ENCODE peak calls at places on chromosomes 11 and 22, in four cellular contexts. S is right atrium auricular region, E is heart left ventricle, G is colonic mucosa. J is an unnamed sample.

GRCh38 chr11:42552786-42553185 is 759.0 kb upstream of the API5 start:
- DNase-seq in S (no peak), E (no peak), G (no peak), J (no peak)

GRCh38 chr22:12613199-12613598 is 2914.8 kb upstream of the OR11H1 start:
- DNase-seq in S (no peak), E (no peak), G (no peak), J (no peak)

GRCh38 chr22:48436201-48436931 is 1391.3 kb downstream of the BRD1 start:
- DNase-seq in S (no peak), E (peak; percentile 16), G (no peak), J (no peak)

GRCh38 chr11:86629070-86629706 is 43.2 kb downstream of the ME3 start:
- DNase-seq in S (peak; percentile 68), E (no peak), G (no peak), J (no peak)

GRCh38 chr22:44428941-44429615 is 69.0 kb downstream of the RTL6 start:
- DNase-seq in S (no peak), E (no peak), G (no peak), J (peak; percentile 27)

GRCh38 chr11:57240757-57241156 is 3.7 kb upstream of the APLNR start:
- DNase-seq in S (peak; percentile 57), E (no peak), G (no peak), J (no peak)

GRCh38 chr11:112655386-112655785 is 305.8 kb upstream of the NCAM1 start:
- DNase-seq in S (peak; percentile 80), E (peak; percentile 90), G (peak; percentile 49), J (peak; percentile 56)

GRCh38 chr22:39185601-39186012 is 33.1 kb upstream of the CBX7 start:
- DNase-seq in S (peak; percentile 93), E (peak; percentile 91), G (no peak), J (peak; percentile 67)

GRCh38 chr11:110907629-110908028 is 195.4 kb upstream of the ARHGAP20 start:
- DNase-seq in S (no peak), E (no peak), G (peak; percentile 65), J (no peak)

GRCh38 chr11:64718084-64718779 is 4.8 kb downstream of the NRXN2 start:
- DNase-seq in S (no peak), E (no peak), G (no peak), J (no peak)

GRCh38 chr22:20802922-20803553 is 29.1 kb downstream of the SERPIND1 start:
- DNase-seq in S (no peak), E (no peak), G (no peak), J (no peak)

GRCh38 chr22:21564411-21564810 is 3.1 kb upstream of the UBE2L3 start:
- DNase-seq in S (no peak), E (no peak), G (no peak), J (no peak)

GRCh38 chr11:61761440-61762163 is 9.2 kb downstream of the MYRF start:
- DNase-seq in S (no peak), E (no peak), G (no peak), J (no peak)

GRCh38 chr11:134761926-134762247 is 349.8 kb upstream of the B3GAT1 start:
- DNase-seq in S (peak; percentile 38), E (no peak), G (no peak), J (no peak)

GRCh38 chr22:49780281-49780991 is 47.2 kb downstream of the BRD1 start:
- DNase-seq in S (no peak), E (peak; percentile 31), G (no peak), J (peak; percentile 55)

DNA sequence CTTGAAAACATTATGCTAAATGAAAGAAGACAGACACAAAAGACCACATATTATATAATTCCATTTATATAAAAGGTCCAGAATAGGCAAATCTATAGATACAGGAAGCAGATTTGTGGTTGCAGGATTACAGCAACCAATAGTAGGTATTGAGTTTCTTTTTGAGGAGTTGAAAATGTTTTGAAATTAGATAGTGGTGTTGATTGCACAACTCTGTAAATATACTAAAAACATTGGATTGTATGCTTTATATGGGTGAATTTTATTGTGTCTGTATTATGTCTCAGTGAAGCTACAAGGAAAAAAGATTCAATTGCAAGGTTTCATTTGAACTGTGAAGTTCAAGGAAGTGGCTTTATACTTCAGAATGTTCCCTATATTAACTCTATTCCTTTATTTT is 3.0 kb upstream of the RRAS2 start:
- DNase-seq in S (no peak), E (no peak), G (no peak), J (no peak)
- H3K4me3 ChIP-seq in S (no peak overlapping the region), E (no peak overlapping the region), G (no peak overlapping the region), J (no peak overlapping the region)

GRCh38 chr22:46779651-46780050 is 17.2 kb downstream of the TBC1D22A start:
- DNase-seq in S (no peak), E (no peak), G (no peak), J (no peak)
- H3K27ac ChIP-seq in S (no peak overlapping the region), E (no peak overlapping the region), G (no peak overlapping the region), J (no peak overlapping the region)

DNA sequence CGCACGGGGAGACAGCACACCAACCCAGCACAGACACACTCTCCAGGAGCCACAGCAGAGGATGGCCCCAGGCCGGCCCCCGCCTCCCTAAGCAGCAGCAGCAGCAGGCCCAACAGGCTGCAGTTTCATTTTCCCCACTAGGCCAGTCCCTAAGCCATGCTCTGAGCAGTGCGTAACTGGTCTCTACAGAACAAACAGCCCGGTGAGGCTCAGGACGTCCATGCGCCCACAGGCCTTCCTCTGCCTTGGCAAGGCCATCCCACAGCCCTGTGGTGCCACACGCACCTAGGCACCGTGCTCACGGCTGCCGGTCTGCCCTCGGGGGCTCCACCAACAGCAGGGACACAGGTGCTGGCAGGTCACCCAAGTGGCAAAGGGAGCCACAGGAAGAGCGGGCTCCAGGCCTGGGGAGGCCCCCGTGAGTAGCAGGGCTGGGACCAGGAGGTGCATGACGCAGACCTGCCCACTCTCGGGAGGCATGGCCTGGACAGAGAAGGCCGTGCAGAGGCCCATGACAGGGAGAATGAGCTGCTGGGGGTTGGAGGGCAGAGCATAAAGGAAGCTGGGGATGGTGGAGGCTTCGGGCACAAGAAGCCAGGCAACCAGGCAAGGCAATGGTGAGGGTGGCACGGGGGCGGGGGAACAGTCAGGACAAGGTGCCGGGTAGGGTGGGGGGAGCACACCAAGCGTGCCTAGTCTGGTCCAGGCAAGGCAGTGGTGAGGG is 1.4 kb upstream of the MOB2 start:
- DNase-seq in S (no peak), E (no peak), G (no peak), J (peak; percentile 45)
- H3K4me3 ChIP-seq in S (no peak overlapping the region), E (no peak overlapping the region), G (no peak overlapping the region), J (no peak overlapping the region)

GRCh38 chr22:32764330-32765116 is 37.0 kb upstream of the TIMP3 start:
- DNase-seq in S (peak; percentile 78), E (peak; percentile 74), G (peak; percentile 38), J (no peak)

GRCh38 chr22:32760396-32760795 is 41.1 kb upstream of the TIMP3 start:
- DNase-seq in S (no peak), E (no peak), G (no peak), J (no peak)

GRCh38 chr22:32761251-32761903 is 40.1 kb upstream of the TIMP3 start:
- DNase-seq in S (no peak), E (peak; percentile 63), G (no peak), J (no peak)

GRCh38 chr22:32760815-32761214 is 40.7 kb upstream of the TIMP3 start:
- DNase-seq in S (peak; percentile 66), E (peak; percentile 72), G (no peak), J (no peak)

GRCh38 chr22:32765117-32765618 is 36.3 kb upstream of the TIMP3 start:
- DNase-seq in S (no peak), E (no peak), G (no peak), J (no peak)
- H3K27ac ChIP-seq in S (peak overlapping the region; percentile 77), E (peak overlapping the region; percentile 84), G (no peak overlapping the region), J (peak overlapping the region; percentile 65)

GRCh38 chr11:12377824-12378593 is 638 bp downstream of the PARVA start:
- DNase-seq in S (peak; percentile 80), E (peak; percentile 85), G (peak; percentile 86), J (peak; percentile 87)
- H3K4me3 ChIP-seq in S (peak overlapping the region; percentile 72), E (peak overlapping the region; percentile 82), G (peak overlapping the region; percentile 51), J (peak overlapping the region; percentile 64)

J was measured in lower lobe of right lung.